ENCODE peak calls at places on chromosome 15, in six cellular contexts. L, M, B, F, X and O are unnamed samples.

GRCh38 chr15:70783610-70784021 is 20.3 kb upstream of the UACA start:
- DNase-seq in L (no peak), F (peak; percentile 69), X (no peak), M (no peak), B (no peak), O (no peak)

GRCh38 chr15:52013151-52013791 is 5.7 kb upstream of the MAPK6 start:
- DNase-seq in X (no peak), L (no peak), M (no peak), F (peak; percentile 56), B (no peak), O (no peak)

GRCh38 chr15:90022345-90022744 is 21.2 kb downstream of the ZNF710 start:
- DNase-seq in B (no peak), F (no peak), X (peak; percentile 20), M (no peak), L (no peak), O (no peak)

GRCh38 chr15:29182590-29182989 is 87.0 kb downstream of the NSMCE3 start:
- DNase-seq in F (no peak), B (no peak), X (no peak), L (no peak), M (no peak), O (no peak)

GRCh38 chr15:85869124-85869523 is 74.4 kb upstream of the KLHL25 start:
- DNase-seq in M (no peak), L (no peak), X (no peak), F (no peak), B (no peak), O (no peak)

GRCh38 chr15:86009727-86010126 is 69.9 kb upstream of the AGBL1 start:
- DNase-seq in L (no peak), B (no peak), M (no peak), F (no peak), X (no peak), O (no peak)

GRCh38 chr15:82159922-82160321 is 102.6 kb downstream of the EFL1 start:
- DNase-seq in X (no peak), M (peak; percentile 92), F (peak; percentile 79), L (no peak), B (no peak), O (no peak)

GRCh38 chr15:31081568-31082250 is 19.8 kb downstream of the TRPM1 start:
- DNase-seq in L (no peak), X (no peak), B (no peak), M (no peak), F (no peak), O (no peak)

GRCh38 chr15:56817266-56817665 is 84.0 kb upstream of the ZNF280D start:
- DNase-seq in F (peak; percentile 43), L (no peak), M (no peak), B (no peak), X (no peak), O (no peak)

GRCh38 chr15:95208988-95209387 is 977.6 kb downstream of the MCTP2 start:
- DNase-seq in F (peak; percentile 31), L (no peak), B (no peak), M (peak; percentile 15), X (no peak), O (no peak)

GRCh38 chr15:50262533-50262932 is 3.0 kb downstream of the HDC start:
- DNase-seq in B (no peak), X (no peak), M (no peak), F (no peak), L (no peak), O (peak; percentile 83)

GRCh38 chr15:53862371-53862770 is 102.9 kb upstream of the WDR72 start:
- DNase-seq in B (no peak), M (no peak), F (no peak), X (no peak), L (no peak), O (no peak)

GRCh38 chr15:25683415-25683814 is 179.7 kb downstream of the ATP10A start:
- DNase-seq in F (no peak), X (no peak), M (no peak), B (no peak), L (no peak), O (no peak)

GRCh38 chr15:73745073-73745472 is 8.1 kb downstream of the INSYN1 start:
- DNase-seq in L (no peak), F (no peak), B (no peak), M (no peak), X (peak; percentile 32), O (no peak)

GRCh38 chr15:85407421-85408269 is 27.2 kb downstream of the AKAP13 start:
- DNase-seq in F (peak; percentile 83), X (no peak), B (no peak), M (peak; percentile 66), L (peak; percentile 14), O (no peak)

GRCh38 chr15:41866263-41866703 is 27.6 kb downstream of the SPTBN5 start:
- DNase-seq in L (no peak), B (no peak), M (no peak), X (peak; percentile 79), F (no peak), O (no peak)

GRCh38 chr15:62253294-62253693 is 88.2 kb upstream of the C2CD4B start:
- DNase-seq in L (no peak), X (no peak), M (no peak), B (no peak), F (peak; percentile 32), O (no peak)

GRCh38 chr15:85795320-85795668 is 569 bp upstream of the KLHL25 start:
- DNase-seq in F (no peak), B (no peak), X (no peak), M (no peak), L (no peak), O (no peak)

GRCh38 chr15:31214864-31215489 is 111.7 kb upstream of the KLF13 start:
- DNase-seq in B (no peak), L (no peak), M (no peak), X (peak; percentile 40), F (peak; percentile 76), O (no peak)

GRCh38 chr15:60945196-60945595 is 283.9 kb downstream of the RORA start:
- DNase-seq in M (no peak), B (peak; percentile 33), L (no peak), X (no peak), F (peak; percentile 34), O (no peak)

GRCh38 chr15:89740137-89740536 is 10.9 kb downstream of the MESP1 start:
- DNase-seq in F (peak; percentile 85), X (peak; percentile 86), M (peak; percentile 72), B (no peak), L (peak; percentile 24), O (no peak)